ENCODE peak calls at places on chromosomes 16 and 17, in five cellular contexts. Q, A, C, E and I are unnamed samples.

GRCh38 chr17:7823581-7824001 is 10.4 kb upstream of the KDM6B start:
- DNase-seq in Q (no peak), A (no peak), C (no peak), E (no peak), I (no peak)

GRCh38 chr17:47797797-47798196 is 23.8 kb downstream of the OSBPL7 start:
- DNase-seq in Q (no peak), A (no peak), C (peak; percentile 7), E (no peak), I (no peak)

GRCh38 chr17:58308173-58308984 is 20.2 kb downstream of the TSPOAP1 start:
- DNase-seq in Q (no peak), A (peak; percentile 68), C (no peak), E (peak; percentile 46), I (peak; percentile 37)

GRCh38 chr17:63132509-63132911 is 166.5 kb downstream of the TANC2 start:
- DNase-seq in Q (no peak), A (no peak), C (peak; percentile 44), E (no peak), I (no peak)

GRCh38 chr16:74558873-74559272 is 48.0 kb downstream of the GLG1 start:
- DNase-seq in Q (no peak), A (no peak), C (no peak), E (no peak), I (no peak)

GRCh38 chr17:33218657-33219298 is 74.3 kb downstream of the ASIC2 start:
- DNase-seq in Q (no peak), A (no peak), C (peak; percentile 78), E (no peak), I (no peak)

GRCh38 chr17:67246648-67247415 is 1.8 kb upstream of the HELZ start:
- DNase-seq in Q (peak; percentile 57), A (no peak), C (peak; percentile 73), E (peak; percentile 71), I (peak; percentile 13)

GRCh38 chr17:75753514-75754377 is 11.2 kb downstream of the GALK1 start:
- DNase-seq in Q (peak; percentile 52), A (no peak), C (peak; percentile 61), E (no peak), I (peak; percentile 56)

GRCh38 chr17:327971-328370 is 24.6 kb downstream of the RPH3AL start:
- DNase-seq in Q (no peak), A (no peak), C (no peak), E (no peak), I (no peak)

GRCh38 chr16:77133706-77134105 is 57.3 kb upstream of the MON1B start:
- DNase-seq in Q (no peak), A (no peak), C (no peak), E (no peak), I (no peak)

GRCh38 chr16:73059779-73060178 is 11.9 kb upstream of the ZFHX3 start:
- DNase-seq in Q (no peak), A (no peak), C (no peak), E (no peak), I (no peak)

GRCh38 chr17:8398980-8399379 is 1.4 kb upstream of the RNF222 start:
- DNase-seq in Q (no peak), A (no peak), C (no peak), E (no peak), I (no peak)

GRCh38 chr17:38535886-38536285 is 69.9 kb downstream of the SRCIN1 start:
- DNase-seq in Q (no peak), A (no peak), C (no peak), E (no peak), I (no peak)

GRCh38 chr16:83438326-83438725 is 369.5 kb upstream of the HSBP1 start:
- DNase-seq in Q (no peak), A (no peak), C (no peak), E (no peak), I (no peak)

GRCh38 chr16:67528870-67529638 is 425 bp downstream of the RIPOR1 start:
- DNase-seq in Q (no peak), A (peak; percentile 74), C (peak; percentile 48), E (peak; percentile 57), I (peak; percentile 41)

GRCh38 chr17:80777274-80777673 is 214.4 kb upstream of the CHMP6 start:
- DNase-seq in Q (no peak), A (no peak), C (no peak), E (no peak), I (no peak)

GRCh38 chr16:29784157-29784556 is 6.1 kb downstream of the ZG16 start:
- DNase-seq in Q (no peak), A (no peak), C (no peak), E (no peak), I (no peak)

GRCh38 chr17:44633998-44634397 is 22.3 kb upstream of the MEIOC start:
- DNase-seq in Q (no peak), A (no peak), C (no peak), E (no peak), I (no peak)

GRCh38 chr16:9256196-9256595 is 164.8 kb downstream of the HAPSTR1 start:
- DNase-seq in Q (peak; percentile 61), A (no peak), C (no peak), E (peak; percentile 31), I (peak; percentile 25)

GRCh38 chr17:250487-251300 is 69.2 kb upstream of the DOC2B start:
- DNase-seq in Q (no peak), A (peak; percentile 47), C (no peak), E (no peak), I (no peak)

GRCh38 chr16:21985524-21985923 is 15.4 kb downstream of the PDZD9 start:
- DNase-seq in Q (no peak), A (no peak), C (no peak), E (no peak), I (no peak)

GRCh38 chr17:57135748-57136342 is 50.8 kb downstream of the AKAP1 start:
- DNase-seq in Q (no peak), A (no peak), C (no peak), E (no peak), I (no peak)

GRCh38 chr17:36188891-36189306 is 7.7 kb downstream of the CCL3L1 start:
- DNase-seq in Q (peak; percentile 43), A (no peak), C (no peak), E (no peak), I (no peak)

GRCh38 chr16:85570213-85570734 is 42.8 kb upstream of the GSE1 start:
- DNase-seq in Q (no peak), A (no peak), C (no peak), E (no peak), I (no peak)

GRCh38 chr16:11400076-11400475 is 54.8 kb downstream of the RMI2 start:
- DNase-seq in Q (no peak), A (no peak), C (no peak), E (no peak), I (no peak)

GRCh38 chr16:11052080-11052808 is 107.9 kb downstream of the CLEC16A start:
- DNase-seq in Q (no peak), A (no peak), C (no peak), E (no peak), I (no peak)

GRCh38 chr17:34474706-34475105 is 104.7 kb upstream of the TMEM132E start:
- DNase-seq in Q (no peak), A (no peak), C (no peak), E (no peak), I (no peak)

GRCh38 chr16:21638573-21638975 is 13.8 kb downstream of the IGSF6 start:
- DNase-seq in Q (no peak), A (no peak), C (peak; percentile 69), E (no peak), I (no peak)

GRCh38 chr17:72063262-72063661 is 57.6 kb upstream of the SOX9 start:
- DNase-seq in Q (no peak), A (no peak), C (no peak), E (no peak), I (no peak)

GRCh38 chr16:59090501-59090900 is 356.4 kb upstream of the GOT2 start:
- DNase-seq in Q (no peak), A (no peak), C (peak; percentile 6), E (no peak), I (no peak)

GRCh38 chr17:36602924-36603384 is 1.6 kb downstream of the MRM1 start:
- DNase-seq in Q (peak; percentile 75), A (no peak), C (peak; percentile 62), E (peak; percentile 78), I (peak; percentile 45)

GRCh38 chr17:58376472-58376921 is 24.5 kb upstream of the SUPT4H1 start:
- DNase-seq in Q (no peak), A (no peak), C (no peak), E (no peak), I (no peak)

GRCh38 chr16:1613240-1613639 is 1.1 kb downstream of the CRAMP1 start:
- DNase-seq in Q (peak; percentile 12), A (no peak), C (no peak), E (no peak), I (no peak)

GRCh38 chr17:3551189-3551588 is 6.4 kb downstream of the TRPV3 start:
- DNase-seq in Q (peak; percentile 82), A (no peak), C (no peak), E (no peak), I (no peak)

GRCh38 chr17:32010114-32010513 is 2.9 kb downstream of the LRRC37B start:
- DNase-seq in Q (no peak), A (no peak), C (no peak), E (no peak), I (no peak)

GRCh38 chr17:32007463-32008298 is 498 bp downstream of the LRRC37B start:
- DNase-seq in Q (peak; percentile 69), A (no peak), C (peak; percentile 40), E (peak; percentile 45), I (peak; percentile 16)

GRCh38 chr17:32009262-32009542 is 2.0 kb downstream of the LRRC37B start:
- DNase-seq in Q (no peak), A (no peak), C (no peak), E (no peak), I (no peak)

GRCh38 chr17:32006957-32007462 is at the start of gene LRRC37B:
- DNase-seq in Q (peak; percentile 95), A (peak; percentile 95), C (peak; percentile 60), E (peak; percentile 85), I (peak; percentile 85)
- TF ChIP-seq CTCF in Q (peak; percentile 95), A (peak; percentile 98), C (peak; percentile 80), E (peak; percentile 96), I (peak; percentile 94)

GRCh38 chr16:54054237-54054780 is 232.3 kb downstream of the IRX3 start:
- DNase-seq in Q (no peak), A (no peak), C (no peak), E (no peak), I (no peak)
- TF ChIP-seq CTCF in Q (no peak), A (no peak), C (no peak), E (no peak), I (no peak)

GRCh38 chr16:81598083-81598482 is 153.5 kb downstream of the CMIP start:
- DNase-seq in Q (no peak), A (no peak), C (no peak), E (no peak), I (no peak)
- TF ChIP-seq CTCF in Q (no peak), A (no peak), C (no peak), E (peak; percentile 34), I (no peak)

GRCh38 chr17:78823282-78824046 is 17.1 kb downstream of the USP36 start:
- DNase-seq in Q (no peak), A (no peak), C (no peak), E (no peak), I (no peak)
- TF ChIP-seq CTCF in Q (no peak), A (no peak), C (no peak), E (no peak), I (no peak)